ENCODE peak calls at places on chromosomes 12 and 14, in ten cellular contexts. E, Y, G, F, I, N, K, L, R and V are unnamed samples. For H3K9me3, the result is how much of the 10 kb centered on the place peaks cover.

GRCh38 chr12:50241178-50241577 is 42.1 kb downstream of the LIMA1 start:
- DNase-seq in Y (peak), R (no peak), G (no peak), E (no peak), N (no peak), I (no peak), F (no peak), K (no peak), L (no peak), V (no peak)

GRCh38 chr12:48813464-48814312 is 4.6 kb upstream of the CACNB3 start:
- DNase-seq in F (no peak), R (peak), I (no peak), E (no peak), L (no peak), Y (peak), K (no peak), G (no peak), N (no peak), V (no peak)

GRCh38 chr12:123387508-123388217 is 3.7 kb downstream of the KMT5A start:
- DNase-seq in I (no peak), G (no peak), N (no peak), L (no peak), R (no peak), Y (no peak), E (peak), F (no peak), K (no peak), V (peak)

GRCh38 chr14:54691525-54692260 is 124.8 kb downstream of the SAMD4A start:
- DNase-seq in N (peak), F (peak), L (no peak), E (peak), I (no peak), G (peak), R (peak), K (peak), Y (peak), V (peak)

GRCh38 chr14:67820428-67820881 is 876 bp downstream of the RAD51B start:
- DNase-seq in F (peak), I (no peak), E (peak), N (no peak), G (no peak), L (no peak), R (no peak), Y (peak), K (no peak), V (no peak)

GRCh38 chr12:49529409-49529808 is 9.4 kb upstream of the KCNH3 start:
- DNase-seq in G (no peak), K (no peak), F (no peak), E (no peak), Y (no peak), I (no peak), N (no peak), L (no peak), R (no peak), V (no peak)

GRCh38 chr12:83042441-83043215 is 355.9 kb downstream of the TMTC2 start:
- DNase-seq in G (no peak), K (no peak), R (no peak), N (no peak), L (no peak), Y (no peak), F (no peak), I (no peak), E (no peak), V (peak)

GRCh38 chr14:34356267-34356660 is 105.8 kb downstream of the SPTSSA start:
- DNase-seq in Y (peak), E (no peak), R (no peak), F (peak), K (no peak), L (no peak), I (no peak), G (no peak), N (no peak), V (no peak)

GRCh38 chr12:124862768-124863408 is 776 bp downstream of the SCARB1 start:
- DNase-seq in G (no peak), R (peak), K (peak), I (peak), F (peak), E (peak), L (no peak), Y (peak), N (no peak), V (peak)

GRCh38 chr12:88698471-88698870 is 118.2 kb upstream of the KITLG start:
- DNase-seq in K (no peak), R (no peak), L (no peak), G (no peak), I (no peak), E (no peak), F (no peak), N (no peak), Y (no peak), V (no peak)

GRCh38 chr12:88706286-88706685 is 126.0 kb upstream of the KITLG start:
- DNase-seq in R (no peak), Y (no peak), G (no peak), I (no peak), F (peak), K (no peak), E (peak), N (no peak), L (no peak), V (no peak)

GRCh38 chr12:88707800-88708199 is 127.5 kb upstream of the KITLG start:
- DNase-seq in K (no peak), E (no peak), N (no peak), F (no peak), R (no peak), G (no peak), I (no peak), Y (no peak), L (no peak), V (no peak)

GRCh38 chr12:88703790-88704189 is 123.5 kb upstream of the KITLG start:
- DNase-seq in I (no peak), F (peak), Y (peak), L (no peak), G (no peak), E (no peak), R (no peak), K (no peak), N (no peak), V (no peak)
- H3K9me3 ChIP-seq in I (under half), F (under half), Y (under half), L (under half), G (under half), E (under half), R (under half), K (under half), N (under half), V (under half)

GRCh38 chr12:52942914-52943207 is 6.1 kb upstream of the KRT18 start:
- DNase-seq in R (no peak), E (no peak), K (no peak), I (no peak), F (no peak), N (no peak), Y (no peak), L (no peak), G (no peak), V (no peak)

GRCh38 chr12:52946334-52946733 is 2.6 kb upstream of the KRT18 start:
- DNase-seq in E (peak), L (no peak), Y (no peak), N (no peak), F (peak), I (no peak), G (no peak), K (no peak), R (no peak), V (no peak)

GRCh38 chr12:52944683-52945388 is 4.1 kb upstream of the KRT18 start:
- DNase-seq in K (no peak), R (no peak), F (no peak), L (no peak), E (no peak), G (no peak), N (no peak), I (no peak), Y (no peak), V (no peak)

GRCh38 chr12:52945389-52946232 is 3.3 kb upstream of the KRT18 start:
- DNase-seq in F (peak), I (no peak), R (peak), Y (peak), L (no peak), G (no peak), E (peak), K (no peak), N (peak), V (peak)

DNA sequence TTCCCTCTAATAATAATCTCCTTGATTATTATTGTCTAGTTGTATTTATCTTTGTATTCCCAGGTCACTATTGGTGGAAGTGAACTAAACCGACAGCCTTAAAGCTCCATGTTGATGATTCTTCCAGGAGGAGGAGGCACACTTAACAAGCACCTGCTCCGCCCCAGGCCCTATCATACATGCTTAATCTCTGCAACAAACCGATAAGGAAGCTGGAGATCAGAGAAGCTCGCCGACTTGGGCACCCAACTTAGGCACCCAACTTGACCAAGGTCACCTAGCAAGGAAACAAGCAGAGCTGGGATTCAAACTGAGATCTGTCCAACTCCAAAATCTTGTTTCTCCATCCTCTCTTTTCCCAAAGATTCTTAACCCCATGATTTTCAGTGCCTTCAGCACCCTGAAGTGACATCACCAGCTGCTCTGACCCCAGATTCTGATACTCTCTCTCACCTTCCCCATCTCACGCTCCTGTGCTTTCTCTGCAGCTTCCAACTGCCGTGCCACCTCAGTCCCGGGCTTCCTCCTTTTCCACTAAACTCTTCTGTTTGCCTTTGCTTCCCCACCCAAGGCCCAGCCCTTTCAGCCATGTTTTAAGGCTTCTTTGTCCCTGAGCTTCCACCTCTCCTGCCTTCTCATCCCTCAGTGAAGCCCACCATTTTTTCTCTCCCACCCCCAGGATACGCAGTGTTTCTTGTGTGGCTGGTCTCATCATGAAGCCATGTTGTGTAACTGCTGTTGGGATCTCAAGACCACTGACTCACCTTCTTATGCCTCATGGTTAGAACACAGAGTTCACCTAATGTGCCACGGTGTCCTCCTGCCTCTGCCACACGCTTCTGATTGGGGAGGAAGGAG is 6.6 kb upstream of the KRT18 start:
- DNase-seq in Y (no peak), E (no peak), L (no peak), F (no peak), G (no peak), R (no peak), K (no peak), I (no peak), N (no peak), V (peak)
- H3K27ac ChIP-seq in Y (no peak), E (no peak), L (no peak), F (no peak), G (no peak), R (no peak), K (no peak), I (no peak), N (no peak), V (no peak)

GRCh38 chr14:101313268-101313667 is 248.0 kb upstream of the DIO3 start:
- DNase-seq in G (no peak), L (no peak), E (no peak), F (no peak), I (no peak), N (no peak), K (no peak), R (no peak), Y (no peak), V (no peak)
- H3K9me3 ChIP-seq in G (under half), L (under half), E (under half), F (under half), I (under half), N (under half), K (under half), R (under half), Y (under half), V (under half)

GRCh38 chr12:71763682-71764379 is 9.2 kb downstream of the RAB21 start:
- DNase-seq in E (no peak), K (no peak), N (no peak), F (peak), Y (no peak), L (no peak), I (no peak), G (no peak), R (no peak), V (no peak)
- H3K27ac ChIP-seq in E (no peak), K (peak), N (no peak), F (no peak), Y (no peak), L (no peak), I (no peak), G (no peak), R (no peak), V (no peak)

GRCh38 chr12:19397534-19397933 is 41.8 kb upstream of the AEBP2 start:
- DNase-seq in R (no peak), Y (no peak), L (no peak), E (no peak), I (no peak), N (no peak), G (no peak), K (no peak), F (peak), V (no peak)
- H3K9me3 ChIP-seq in R (under half), Y (under half), L (under half), E (under half), I (under half), N (under half), G (under half), K (under half), F (under half), V (under half)

GRCh38 chr12:107091381-107091780 is 2.0 kb downstream of the CRY1 start:
- DNase-seq in I (no peak), R (no peak), K (no peak), F (peak), G (no peak), E (peak), L (no peak), Y (peak), N (no peak), V (peak)
- H3K27ac ChIP-seq in I (peak), R (peak), K (peak), F (peak), G (peak), E (peak), L (peak), Y (peak), N (peak), V (peak)

DNA sequence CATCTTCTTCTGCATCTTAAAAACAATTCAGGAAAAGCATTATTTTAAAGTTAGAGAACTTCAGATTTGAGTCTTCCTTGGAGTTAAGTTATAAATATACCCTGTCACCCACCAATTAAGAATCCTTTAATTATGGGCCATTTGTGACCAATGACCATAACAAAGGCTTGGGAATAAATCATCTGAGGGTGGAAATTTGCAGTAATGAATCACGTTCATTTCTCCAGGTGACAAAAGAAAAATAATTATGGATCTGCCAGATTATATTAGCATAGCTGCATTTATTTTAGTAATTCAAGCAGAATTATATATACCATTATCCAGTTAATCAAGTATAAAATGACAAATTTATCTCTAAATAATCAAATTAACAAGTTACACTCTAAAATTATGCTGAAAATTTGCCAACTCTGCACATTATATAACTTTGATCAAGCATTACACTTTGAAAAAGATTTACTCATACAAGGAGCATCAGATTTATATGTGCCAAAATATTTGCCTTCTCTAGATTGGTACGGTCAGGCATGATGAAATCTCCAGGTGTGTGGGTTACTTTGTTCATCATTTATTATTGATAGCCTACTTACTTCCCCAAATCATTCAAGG is at the start of gene OR4K14:
- DNase-seq in K (no peak), R (no peak), I (no peak), F (no peak), N (no peak), Y (no peak), E (no peak), L (no peak), G (no peak), V (no peak)
- H3K9me3 ChIP-seq in K (under half), R (under half), I (under half), F (under half), N (under half), Y (under half), E (under half), L (under half), G (under half), V (under half)

GRCh38 chr14:89616425-89617141 is 199.6 kb upstream of the FOXN3 start:
- DNase-seq in N (no peak), L (no peak), E (peak), F (no peak), R (no peak), G (no peak), Y (peak), K (no peak), I (peak), V (no peak)
- H3K27ac ChIP-seq in N (peak), L (no peak), E (peak), F (no peak), R (no peak), G (peak), Y (no peak), K (no peak), I (peak), V (peak)